ENCODE peak calls at places on chromosomes 5 and 9, in seven cellular contexts. T is breast epithelium; J is HepG2; P is CD4-positive, alpha-beta memory T cell; B is PC-9; S is heart left ventricle; H is adrenal gland. M is an unnamed sample.

GRCh38 chr5:176823076-176823481 is 12.7 kb downstream of the UNC5A start:
- DNase-seq in P (no peak), B (peak; percentile 85), H (no peak), S (no peak), J (no peak), T (no peak), M (no peak)

GRCh38 chr9:24479266-24479665 is 66.4 kb downstream of the IZUMO3 start:
- DNase-seq in H (no peak), S (no peak), B (no peak), J (no peak), P (no peak), T (no peak), M (no peak)

GRCh38 chr5:158773151-158773550 is 326.6 kb downstream of the EBF1 start:
- DNase-seq in J (no peak), S (no peak), T (no peak), B (no peak), P (no peak), H (no peak), M (no peak)

GRCh38 chr5:7916171-7916804 is 47.3 kb downstream of the MTRR start:
- DNase-seq in H (no peak), J (no peak), T (no peak), B (no peak), P (no peak), S (no peak), M (no peak)

GRCh38 chr9:73667749-73668148 is 516.1 kb downstream of the ANXA1 start:
- DNase-seq in S (no peak), J (peak; percentile 20), H (no peak), T (no peak), P (no peak), B (no peak), M (no peak)

GRCh38 chr5:21931076-21931475 is 922.1 kb downstream of the CDH12 start:
- DNase-seq in P (no peak), H (no peak), T (no peak), B (no peak), S (no peak), J (no peak), M (no peak)

GRCh38 chr9:68775003-68775730 is 70.1 kb downstream of the PIP5K1B start:
- DNase-seq in B (peak; percentile 44), P (no peak), J (no peak), T (no peak), S (no peak), H (peak; percentile 56), M (no peak)

GRCh38 chr9:29830815-29831214 is 2257.5 kb upstream of the C9orf72 start:
- DNase-seq in H (peak; percentile 22), B (no peak), S (no peak), J (peak; percentile 43), P (no peak), T (no peak), M (no peak)

GRCh38 chr9:12908910-12909309 is 134.1 kb downstream of the LURAP1L start:
- DNase-seq in J (no peak), H (no peak), B (peak; percentile 56), P (no peak), T (no peak), S (no peak), M (no peak)

GRCh38 chr9:133795049-133795448 is 56.9 kb upstream of the SARDH start:
- DNase-seq in J (no peak), T (no peak), S (no peak), P (no peak), B (no peak), H (no peak), M (no peak)

GRCh38 chr5:147455321-147455720 is 54.5 kb downstream of the DPYSL3 start:
- DNase-seq in P (no peak), S (no peak), B (no peak), J (no peak), T (no peak), H (no peak), M (no peak)

GRCh38 chr5:125457617-125458016 is 711.2 kb upstream of the ZNF608 start:
- DNase-seq in H (no peak), T (no peak), J (no peak), S (no peak), B (no peak), P (no peak), M (no peak)

GRCh38 chr5:92778261-92778660 is 802.8 kb downstream of the NR2F1-AS1 start:
- DNase-seq in S (no peak), B (no peak), H (no peak), P (no peak), T (no peak), J (no peak), M (no peak)

GRCh38 chr5:120447706-120448239 is 16.3 kb upstream of the PRR16 start:
- DNase-seq in B (no peak), J (no peak), S (no peak), T (no peak), H (no peak), P (no peak), M (no peak)

GRCh38 chr5:54455413-54456157 is at the start of gene HSPB3:
- DNase-seq in P (no peak), J (no peak), S (no peak), B (no peak), T (no peak), H (no peak), M (no peak)

GRCh38 chr5:144710620-144711019 is 539.9 kb downstream of the KCTD16 start:
- DNase-seq in H (no peak), S (no peak), T (no peak), B (no peak), P (no peak), J (no peak), M (no peak)

GRCh38 chr5:67052034-67052433 is 144.6 kb downstream of the CD180 start:
- DNase-seq in H (no peak), T (no peak), B (no peak), P (no peak), J (no peak), S (no peak), M (no peak)

GRCh38 chr9:90099262-90099982 is 494.6 kb downstream of the GADD45G start:
- DNase-seq in J (peak; percentile 12), B (no peak), P (no peak), H (no peak), S (no peak), T (no peak), M (no peak)

GRCh38 chr5:43616535-43616934 is 13.6 kb downstream of the NNT start:
- DNase-seq in B (no peak), T (no peak), H (no peak), S (no peak), P (no peak), J (no peak), M (no peak)

DNA sequence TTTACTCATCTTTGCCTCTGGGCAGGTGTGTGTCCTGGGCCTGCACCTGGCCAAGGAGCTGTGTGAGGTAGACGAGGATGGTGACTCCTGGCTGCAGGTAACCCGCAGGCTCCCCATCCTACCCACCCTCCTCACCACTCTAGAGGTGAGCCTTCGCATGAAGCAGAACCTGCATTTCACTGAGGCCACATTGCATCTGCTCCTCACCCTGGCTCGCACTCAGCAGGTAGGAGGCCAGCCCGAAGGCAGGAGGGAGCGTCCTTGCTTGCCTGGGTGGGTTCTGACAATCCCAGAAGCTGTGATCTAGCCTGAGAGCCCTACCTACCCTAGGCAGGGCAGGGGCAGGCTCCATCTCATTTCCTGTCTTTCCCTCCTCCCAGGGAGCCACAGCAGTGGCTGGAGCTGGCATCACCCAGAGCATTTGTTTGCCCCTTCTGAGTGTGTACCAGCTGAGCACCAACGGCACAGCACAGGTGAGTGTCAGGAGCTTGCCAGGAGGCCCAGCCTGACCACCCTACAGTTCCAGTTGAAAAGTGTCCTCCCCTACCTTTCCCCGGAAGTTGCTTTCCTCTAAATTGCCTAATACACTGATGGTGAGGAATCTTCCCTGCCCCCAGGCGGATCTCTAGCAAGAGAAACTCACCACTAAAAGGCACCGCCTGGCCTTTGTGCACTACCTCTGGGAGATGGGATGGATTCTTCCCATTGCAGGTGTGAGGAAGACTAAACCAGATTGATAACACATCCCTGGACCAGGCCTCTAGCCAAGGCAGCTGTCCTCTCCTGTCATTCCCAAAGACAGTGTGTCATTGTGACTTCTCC is 26.4 kb downstream of the SH3GLB2 start:
- DNase-seq in H (no peak), B (peak; percentile 45), J (no peak), T (no peak), P (no peak), S (peak; percentile 41), M (no peak)
- H3K36me3 ChIP-seq in H (peaks cover 90% of the 10 kb centered on the region), B (no peaks in the 10 kb centered on the region), J (peaks cover 81% of the 10 kb centered on the region), T (peaks cover 6% of the 10 kb centered on the region), P (peaks cover 76% of the 10 kb centered on the region), S (peaks cover 89% of the 10 kb centered on the region), M (peaks cover 46% of the 10 kb centered on the region)

GRCh38 chr5:83551826-83552225 is 80.3 kb downstream of the VCAN start:
- DNase-seq in B (no peak), P (no peak), T (no peak), J (no peak), H (no peak), S (no peak), M (no peak)

GRCh38 chr5:83549681-83550080 is 78.1 kb downstream of the VCAN start:
- DNase-seq in T (no peak), P (no peak), J (no peak), S (no peak), H (no peak), B (no peak), M (no peak)

GRCh38 chr5:83547889-83548288 is 76.3 kb downstream of the VCAN start:
- DNase-seq in B (no peak), H (no peak), S (no peak), P (no peak), T (no peak), J (no peak), M (no peak)

GRCh38 chr5:83547156-83547555 is 75.6 kb downstream of the VCAN start:
- DNase-seq in P (no peak), T (no peak), S (no peak), H (no peak), J (no peak), B (no peak), M (no peak)

DNA sequence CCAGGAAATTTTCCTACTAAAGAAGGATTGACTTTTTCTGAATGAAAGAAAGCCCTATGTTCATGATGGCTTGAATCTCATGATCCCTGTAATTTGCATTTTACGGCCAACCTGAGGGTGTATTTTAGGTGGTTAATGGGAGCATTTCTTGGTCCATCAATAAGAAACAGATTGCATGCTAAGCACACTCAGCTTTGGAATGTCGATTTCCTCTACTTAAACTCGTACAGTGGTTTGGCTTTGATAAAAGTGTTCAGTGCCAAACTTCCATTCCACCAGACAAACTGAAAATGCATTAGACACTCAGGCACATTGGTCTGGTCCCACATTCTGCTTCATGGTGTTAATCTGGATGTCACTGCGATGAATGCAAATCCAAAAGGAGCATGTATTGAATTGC is 77.0 kb downstream of the VCAN start:
- DNase-seq in B (no peak), J (no peak), P (no peak), T (no peak), H (no peak), S (no peak), M (no peak)
- H3K36me3 ChIP-seq in B (no peaks in the 10 kb centered on the region), J (no peaks in the 10 kb centered on the region), P (no peaks in the 10 kb centered on the region), T (no peaks in the 10 kb centered on the region), H (no peaks in the 10 kb centered on the region), S (no peaks in the 10 kb centered on the region), M (no peaks in the 10 kb centered on the region)

GRCh38 chr5:150006318-150006717 is 5.8 kb downstream of the HMGXB3 start:
- DNase-seq in H (no peak), J (no peak), B (no peak), T (no peak), S (no peak), P (no peak), M (no peak)
- H3K36me3 ChIP-seq in H (peaks cover 64% of the 10 kb centered on the region), J (peaks cover 52% of the 10 kb centered on the region), B (peaks cover 25% of the 10 kb centered on the region), T (no peaks in the 10 kb centered on the region), S (peaks cover 56% of the 10 kb centered on the region), P (peaks cover 55% of the 10 kb centered on the region), M (peaks cover 24% of the 10 kb centered on the region)

DNA sequence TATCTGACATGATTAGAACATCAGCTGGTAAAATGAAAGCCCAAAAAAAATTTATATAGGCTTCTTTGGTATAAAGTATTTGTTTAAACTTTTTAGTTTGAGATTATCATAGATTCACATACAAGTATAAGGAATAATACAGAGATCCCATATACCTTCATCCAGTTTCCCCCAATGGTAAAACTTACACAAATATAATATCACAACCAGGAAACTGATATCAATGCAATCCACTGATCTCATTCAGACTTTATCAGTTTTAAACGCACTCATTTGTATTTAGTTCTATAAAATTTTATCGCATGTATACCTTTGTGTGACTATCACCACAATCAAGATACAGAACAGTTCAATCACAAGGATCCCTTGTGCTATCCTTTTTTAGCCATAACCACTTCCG is 3.8 kb downstream of the FAM114A2 start:
- DNase-seq in J (no peak), H (no peak), S (no peak), B (no peak), T (no peak), P (no peak), M (no peak)
- H3K36me3 ChIP-seq in J (no peaks in the 10 kb centered on the region), H (no peaks in the 10 kb centered on the region), S (peaks cover 10% of the 10 kb centered on the region), B (no peaks in the 10 kb centered on the region), T (no peaks in the 10 kb centered on the region), P (no peaks in the 10 kb centered on the region), M (no peaks in the 10 kb centered on the region)

M was measured in CD8-positive, alpha-beta memory T cell.